ENCODE peak calls at places on chromosomes 6 and 20, in seven cellular contexts. O is IMR-90, G is H9, C is mesenchymal stem cell, K is neuronal stem cell, A is mesendoderm, B is H1. S is an unnamed sample.

GRCh38 chr6:91268941-91269340 is 682.1 kb upstream of the MAP3K7 start:
- DNase-seq in O (no peak), G (no peak), C (peak; percentile 5), K (no peak), A (no peak), B (no peak), S (no peak)

GRCh38 chr6:47680056-47680455 is 18.3 kb upstream of the ADGRF4 start:
- DNase-seq in O (no peak), G (no peak), C (no peak), K (no peak), A (no peak), B (no peak), S (peak; percentile 89)

GRCh38 chr20:43238833-43239232 is 49.1 kb upstream of the PTPRT start:
- DNase-seq in O (no peak), G (peak; percentile 45), C (no peak), K (no peak), A (peak; percentile 69), B (peak; percentile 48), S (peak; percentile 29)

GRCh38 chr20:51930775-51931174 is 128.5 kb upstream of the SALL4 start:
- DNase-seq in O (peak; percentile 68), G (no peak), C (peak; percentile 81), K (no peak), A (peak; percentile 51), B (no peak), S (no peak)

GRCh38 chr6:39608652-39609345 is 116.4 kb downstream of the KIF6 start:
- DNase-seq in O (no peak), G (no peak), C (no peak), K (no peak), A (no peak), B (no peak), S (no peak)

GRCh38 chr6:158770533-158770932 is 48.6 kb downstream of the EZR start:
- DNase-seq in O (no peak), G (no peak), C (no peak), K (no peak), A (no peak), B (no peak), S (no peak)

GRCh38 chr20:44691424-44692423 is 23.4 kb upstream of the CCN5 start:
- DNase-seq in O (no peak), G (no peak), C (no peak), K (no peak), A (no peak), B (no peak), S (no peak)

GRCh38 chr6:44122821-44123220 is 4.4 kb downstream of the MRPL14 start:
- DNase-seq in O (no peak), G (no peak), C (peak; percentile 35), K (no peak), A (no peak), B (no peak), S (no peak)

GRCh38 chr6:56849876-56850275 is 105.0 kb upstream of the BEND6 start:
- DNase-seq in O (peak; percentile 81), G (peak; percentile 53), C (peak; percentile 72), K (no peak), A (peak; percentile 93), B (no peak), S (no peak)

GRCh38 chr6:41097467-41098090 is 24.8 kb downstream of the NFYA start:
- DNase-seq in O (peak; percentile 69), G (no peak), C (no peak), K (no peak), A (peak; percentile 56), B (no peak), S (no peak)

GRCh38 chr20:1326031-1326930 is 2.7 kb downstream of the SDCBP2 start:
- DNase-seq in O (peak; percentile 41), G (peak; percentile 1), C (peak; percentile 46), K (no peak), A (no peak), B (no peak), S (no peak)

GRCh38 chr20:24097051-24097450 is 108.5 kb upstream of the GGTLC1 start:
- DNase-seq in O (no peak), G (no peak), C (no peak), K (no peak), A (no peak), B (no peak), S (peak; percentile 19)

GRCh38 chr6:142014515-142014914 is 118.2 kb upstream of the GJE1 start:
- DNase-seq in O (peak; percentile 93), G (no peak), C (peak; percentile 87), K (no peak), A (no peak), B (no peak), S (peak; percentile 79)

GRCh38 chr20:22462975-22463914 is 121.1 kb downstream of the FOXA2 start:
- DNase-seq in O (no peak), G (no peak), C (no peak), K (no peak), A (no peak), B (no peak), S (no peak)

GRCh38 chr20:22459754-22460153 is 124.6 kb downstream of the FOXA2 start:
- DNase-seq in O (no peak), G (no peak), C (no peak), K (no peak), A (no peak), B (no peak), S (no peak)

GRCh38 chr20:22460803-22461202 is 123.6 kb downstream of the FOXA2 start:
- DNase-seq in O (no peak), G (no peak), C (no peak), K (no peak), A (no peak), B (no peak), S (no peak)

GRCh38 chr20:22456109-22456508 is 128.3 kb downstream of the FOXA2 start:
- DNase-seq in O (no peak), G (peak; percentile 69), C (no peak), K (peak; percentile 67), A (peak; percentile 39), B (no peak), S (no peak)

DNA sequence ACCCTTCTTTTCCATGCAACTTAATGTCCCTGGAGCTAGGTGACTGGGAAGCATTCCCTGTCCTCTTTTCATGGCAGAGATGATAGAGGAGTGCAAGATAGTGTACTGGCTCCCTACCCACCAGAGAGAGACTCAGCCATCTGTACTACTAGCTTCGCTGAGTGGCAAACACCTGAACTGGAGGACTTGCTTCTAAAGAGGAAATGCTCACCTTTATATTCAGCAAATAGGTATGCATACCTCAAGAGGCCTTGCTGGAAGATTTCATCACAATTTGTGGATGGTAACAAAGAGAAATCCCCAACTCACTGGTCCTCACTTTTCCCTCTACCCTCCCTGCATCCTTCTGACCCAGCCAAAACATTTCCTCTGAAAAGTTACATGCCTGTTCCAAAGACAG is 124.1 kb downstream of the FOXA2 start:
- DNase-seq in O (no peak), G (no peak), C (no peak), K (no peak), A (peak; percentile 16), B (no peak), S (no peak)
- H3K23ac ChIP-seq in O (no peak overlapping the region), G (no peak overlapping the region), C (no peak overlapping the region), K (no peak overlapping the region), A (no peak overlapping the region), B (no peak overlapping the region), S (no peak overlapping the region)

GRCh38 chr20:32078322-32078721 is 26.3 kb downstream of the HCK start:
- DNase-seq in O (no peak), G (no peak), C (no peak), K (no peak), A (no peak), B (no peak), S (no peak)

GRCh38 chr20:32079655-32080109 is 27.6 kb downstream of the HCK start:
- DNase-seq in O (no peak), G (peak; percentile 56), C (no peak), K (no peak), A (peak; percentile 8), B (no peak), S (no peak)

GRCh38 chr20:32078777-32079176 is 26.7 kb downstream of the HCK start:
- DNase-seq in O (no peak), G (no peak), C (no peak), K (no peak), A (no peak), B (no peak), S (no peak)

GRCh38 chr20:32075534-32075933 is 23.5 kb downstream of the HCK start:
- DNase-seq in O (no peak), G (no peak), C (no peak), K (no peak), A (no peak), B (no peak), S (no peak)

DNA sequence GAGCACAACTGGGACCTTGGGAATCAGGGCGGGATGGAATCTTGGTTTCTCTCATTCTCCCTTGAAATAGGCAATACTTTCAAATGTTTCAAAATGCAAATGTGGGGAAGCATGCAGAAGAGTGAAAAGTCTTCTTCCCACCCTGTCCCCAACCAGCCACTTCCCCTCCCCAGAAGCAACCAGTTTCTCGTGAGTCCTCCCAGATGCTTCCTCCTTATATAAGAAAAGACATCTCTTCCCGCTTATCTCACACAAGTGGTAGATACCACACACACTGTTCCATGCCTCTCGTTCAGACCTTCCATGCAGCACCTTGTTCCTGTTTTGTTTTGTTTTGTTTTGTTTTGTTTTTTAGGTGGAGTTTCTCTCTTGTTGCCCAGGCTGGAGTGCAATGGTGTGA is 25.1 kb downstream of the HCK start:
- DNase-seq in O (no peak), G (no peak), C (no peak), K (no peak), A (no peak), B (no peak), S (no peak)
- H3K23ac ChIP-seq in O (no peak overlapping the region), G (no peak overlapping the region), C (no peak overlapping the region), K (no peak overlapping the region), A (no peak overlapping the region), B (no peak overlapping the region), S (no peak overlapping the region)

GRCh38 chr6:107207251-107207890 is 92.1 kb upstream of the BEND3 start:
- DNase-seq in O (no peak), G (no peak), C (no peak), K (no peak), A (no peak), B (no peak), S (peak; percentile 15)
- H3K23ac ChIP-seq in O (no peak overlapping the region), G (no peak overlapping the region), C (no peak overlapping the region), K (no peak overlapping the region), A (no peak overlapping the region), B (no peak overlapping the region), S (no peak overlapping the region)

GRCh38 chr6:81298751-81299150 is 453.7 kb downstream of the TENT5A start:
- DNase-seq in O (no peak), G (no peak), C (no peak), K (no peak), A (no peak), B (no peak), S (no peak)
- H3K23ac ChIP-seq in O (no peak overlapping the region), G (no peak overlapping the region), C (no peak overlapping the region), K (no peak overlapping the region), A (no peak overlapping the region), B (no peak overlapping the region), S (no peak overlapping the region)

S was measured in trophoblast cell.